ENCODE peak calls at places on chromosomes 5 and 9, in five cellular contexts. R is Calu3, L is mammary epithelial cell, Y is IMR-90, X is mesothelial cell of epicardium. V is an unnamed sample.

GRCh38 chr5:172943283-172943841 is 15.9 kb upstream of the RPL26L1 start:
- DNase-seq in R (no peak), X (peak; percentile 50), L (no peak), Y (peak; percentile 80), V (peak; percentile 92)

GRCh38 chr9:110257097-110257955 is 1.0 kb upstream of the TXN start:
- DNase-seq in L (peak; percentile 58), Y (peak; percentile 24), R (no peak), X (no peak), V (no peak)

GRCh38 chr5:64149268-64149667 is 16.4 kb upstream of the RNF180 start:
- DNase-seq in X (no peak), Y (no peak), L (no peak), R (no peak), V (no peak)

GRCh38 chr5:94057655-94058054 is 316.3 kb upstream of the POU5F2 start:
- DNase-seq in L (no peak), Y (no peak), X (no peak), R (no peak), V (no peak)

GRCh38 chr5:173498871-173499470 is 117.5 kb downstream of the BOD1 start:
- DNase-seq in L (no peak), X (no peak), R (no peak), Y (peak; percentile 23), V (no peak)

GRCh38 chr9:104073770-104074133 is 20.4 kb upstream of the SMC2 start:
- DNase-seq in R (no peak), L (no peak), Y (no peak), X (no peak), V (no peak)

GRCh38 chr5:180173875-180174586 is 35.0 kb downstream of the RASGEF1C start:
- DNase-seq in X (no peak), Y (peak; percentile 90), L (no peak), R (no peak), V (no peak)

GRCh38 chr5:72378636-72379289 is 58.6 kb downstream of the PTCD2 start:
- DNase-seq in R (peak; percentile 35), X (no peak), L (peak; percentile 83), Y (peak; percentile 86), V (peak; percentile 81)

GRCh38 chr5:94707359-94707758 is 88.9 kb downstream of the SLF1 start:
- DNase-seq in L (no peak), Y (peak; percentile 45), X (no peak), R (no peak), V (no peak)

GRCh38 chr9:134962998-134963364 is 45.3 kb upstream of the FCN1 start:
- DNase-seq in Y (no peak), X (no peak), R (no peak), L (no peak), V (no peak)

GRCh38 chr9:99235874-99236627 is 14.0 kb downstream of the SEC61B start:
- DNase-seq in R (no peak), Y (no peak), X (no peak), L (no peak), V (no peak)

GRCh38 chr5:125148706-125149105 is 402.3 kb upstream of the ZNF608 start:
- DNase-seq in R (no peak), Y (peak; percentile 28), X (no peak), L (no peak), V (no peak)

GRCh38 chr5:4295663-4296339 is 700.2 kb downstream of the IRX1 start:
- DNase-seq in Y (no peak), L (peak; percentile 35), R (no peak), X (peak; percentile 64), V (no peak)

GRCh38 chr9:77980622-77981021 is 51.0 kb downstream of the GNAQ start:
- DNase-seq in R (no peak), X (no peak), Y (peak; percentile 81), L (peak; percentile 58), V (peak; percentile 15)

GRCh38 chr9:38682713-38683112 is 37.2 kb downstream of the FAM240B start:
- DNase-seq in X (no peak), Y (peak; percentile 84), R (peak; percentile 1), L (peak; percentile 89), V (peak; percentile 42)

GRCh38 chr9:86185872-86186271 is 73.6 kb downstream of the C9orf153 start:
- DNase-seq in R (no peak), X (no peak), L (peak; percentile 12), Y (peak; percentile 2), V (no peak)

GRCh38 chr9:7354704-7355103 is 444.9 kb downstream of the DMAC1 start:
- DNase-seq in L (no peak), X (no peak), R (no peak), Y (no peak), V (no peak)

GRCh38 chr9:7360513-7360912 is 439.1 kb downstream of the DMAC1 start:
- DNase-seq in R (no peak), Y (no peak), X (no peak), L (no peak), V (no peak)

GRCh38 chr9:7363777-7364477 is 435.7 kb downstream of the DMAC1 start:
- DNase-seq in L (no peak), Y (no peak), X (no peak), R (no peak), V (no peak)

DNA sequence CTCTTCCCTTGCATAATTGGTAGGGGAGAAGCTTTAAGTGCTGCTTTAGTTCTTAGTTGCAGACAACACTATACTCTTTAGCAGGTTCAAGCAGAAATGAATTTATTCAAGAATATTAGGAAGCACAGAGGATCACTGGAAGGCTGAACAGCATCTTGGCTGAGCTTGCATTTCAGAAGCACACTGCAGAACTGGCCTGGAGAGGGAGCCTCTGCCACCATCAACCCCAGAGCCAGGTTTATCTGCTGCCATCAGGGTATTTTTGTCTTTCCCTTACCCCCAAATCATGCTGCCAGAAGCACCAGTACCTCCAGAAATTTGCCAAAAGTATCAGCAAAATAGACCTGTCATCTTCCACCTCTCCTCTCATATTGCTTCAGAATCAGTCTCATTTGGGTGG is 440.7 kb downstream of the DMAC1 start:
- DNase-seq in L (no peak), X (no peak), R (no peak), Y (no peak), V (no peak)
- TF ChIP-seq CTCF in L (no peak), X (no peak), R (no peak), Y (no peak), V (no peak)

DNA sequence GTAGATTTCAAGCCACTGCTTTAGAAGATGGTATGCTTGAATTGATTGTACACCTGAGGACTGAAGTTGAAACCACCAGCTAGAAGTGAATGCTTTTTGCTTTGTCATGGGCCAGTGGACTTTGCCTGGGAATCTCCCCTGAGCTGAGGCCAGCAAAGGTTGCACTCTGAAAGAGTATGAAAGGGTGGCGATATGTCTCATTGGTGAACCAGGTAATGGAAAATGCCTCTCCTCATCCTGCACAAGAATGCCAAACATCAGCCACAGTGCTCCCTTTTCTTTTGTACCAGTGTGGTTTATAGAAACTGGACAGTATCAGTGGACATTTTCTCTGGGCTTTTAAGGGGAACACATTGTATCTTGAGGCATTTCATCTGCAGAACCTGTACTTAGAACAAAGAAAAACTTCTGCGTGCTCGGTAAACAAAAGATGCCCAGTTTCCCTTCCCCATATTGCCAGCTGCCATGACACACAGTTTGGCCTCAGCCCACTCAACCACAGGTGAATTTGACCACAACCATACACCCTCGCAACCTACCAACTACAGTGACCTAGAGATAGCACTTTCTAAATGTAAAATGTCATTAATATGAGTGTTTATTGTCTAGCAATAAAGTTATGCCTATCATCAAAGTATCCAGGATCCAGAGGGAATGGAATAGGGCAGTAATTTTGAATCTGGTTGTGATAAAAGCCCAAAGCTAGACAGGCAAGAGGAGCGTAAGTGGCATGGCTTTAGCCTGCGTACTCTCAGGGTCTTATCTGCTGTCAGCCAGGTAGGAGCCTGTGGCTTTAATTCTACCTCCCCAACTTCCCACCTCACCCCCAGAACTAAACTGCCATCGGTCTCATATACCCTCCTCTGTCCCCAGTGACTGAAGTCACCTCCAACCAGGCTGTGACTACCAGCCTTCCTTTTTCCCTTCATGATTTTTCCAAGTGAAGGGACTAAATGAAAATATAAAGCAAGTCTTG is 79.5 kb upstream of the LHFPL2 start:
- DNase-seq in R (peak; percentile 63), Y (no peak), X (no peak), L (no peak), V (no peak)
- TF ChIP-seq CTCF in R (no peak), Y (no peak), X (no peak), L (no peak), V (no peak)

DNA sequence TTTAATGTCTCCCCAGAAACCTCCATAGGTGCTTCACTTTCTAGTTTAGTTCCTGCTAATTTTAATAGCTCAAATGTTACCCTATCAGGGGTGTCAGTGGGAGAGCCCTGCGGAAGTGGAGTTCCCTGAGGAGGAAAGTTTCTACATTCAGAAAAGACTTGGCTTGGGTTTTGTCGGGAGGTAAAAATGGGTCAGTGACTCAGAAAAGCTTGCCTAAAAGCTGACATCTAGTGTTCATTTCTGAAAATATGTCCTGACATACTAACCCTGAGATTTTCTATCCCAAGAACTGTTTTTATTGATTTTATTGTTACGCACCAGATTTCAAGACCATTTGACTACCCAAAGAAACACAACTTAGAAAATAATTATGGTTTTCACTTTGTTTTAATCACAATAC is 40.9 kb upstream of the GLDC start:
- DNase-seq in Y (peak; percentile 41), L (peak; percentile 26), X (no peak), R (no peak), V (peak; percentile 39)
- TF ChIP-seq CTCF in Y (peak; percentile 35), L (peak; percentile 26), X (no peak), R (no peak), V (peak; percentile 63)

DNA sequence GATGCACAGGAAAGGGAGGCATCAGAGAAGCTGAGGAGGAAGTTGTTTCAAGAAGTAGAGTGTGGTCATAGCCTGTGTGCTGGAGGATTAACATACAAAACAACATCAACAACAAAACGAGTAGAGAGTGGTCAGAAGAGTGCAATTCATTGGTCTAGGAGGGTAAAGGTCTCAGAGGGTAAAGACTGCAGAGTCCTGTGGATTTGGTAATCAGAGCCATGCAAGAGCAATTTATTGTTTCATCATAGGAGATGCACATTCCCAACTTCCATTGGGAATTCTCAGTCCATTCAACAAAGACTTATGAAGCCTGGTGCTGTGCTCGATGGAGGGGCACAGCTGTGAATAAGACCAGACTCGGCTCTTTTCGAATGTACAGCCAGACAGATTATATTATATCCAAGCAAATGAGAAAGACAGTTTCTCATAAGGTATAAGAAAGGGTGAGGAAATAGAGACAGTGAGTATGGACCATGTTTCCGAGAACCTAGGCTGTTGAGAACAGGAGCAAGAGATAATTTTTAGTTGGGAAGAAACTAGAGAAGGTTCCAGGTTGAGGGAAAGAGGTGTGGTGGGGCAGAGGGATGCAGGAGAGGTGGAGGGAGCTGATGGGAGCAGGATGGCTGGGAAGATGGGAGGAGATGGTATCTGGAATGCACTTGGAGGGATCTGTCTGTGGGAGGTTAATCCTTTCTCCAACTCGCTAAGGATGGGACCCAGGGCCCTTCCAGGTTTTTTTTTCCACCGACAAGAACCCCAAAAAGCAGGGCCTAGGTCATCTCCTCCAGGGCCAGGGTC is 7.9 kb upstream of the MYORG start:
- DNase-seq in X (no peak), L (no peak), R (no peak), Y (no peak), V (no peak)
- TF ChIP-seq CTCF in X (no peak), L (no peak), R (no peak), Y (no peak), V (no peak)

DNA sequence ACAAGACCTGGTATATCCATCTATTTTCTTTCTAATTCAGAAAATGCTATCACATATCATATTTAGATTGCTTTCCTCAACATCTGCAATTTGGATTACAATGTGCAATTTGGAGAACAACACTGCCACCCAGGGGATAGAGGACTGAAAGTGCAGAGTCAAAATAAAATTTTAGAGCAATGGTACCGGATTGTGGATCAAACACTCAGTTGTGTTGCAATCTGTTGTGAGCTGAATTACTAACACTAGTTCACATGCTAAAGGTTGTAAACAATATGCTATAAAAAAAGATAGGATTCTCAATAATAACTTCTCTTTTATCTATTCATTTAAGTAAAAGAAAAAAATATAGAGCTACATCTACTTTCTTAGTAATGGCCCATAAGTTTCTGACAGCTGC is 11.9 kb upstream of the SRFBP1 start:
- DNase-seq in X (no peak), R (peak; percentile 74), Y (peak; percentile 60), L (peak; percentile 30), V (peak; percentile 57)
- TF ChIP-seq CTCF in X (peak; percentile 53), R (peak; percentile 47), Y (peak; percentile 77), L (peak; percentile 65), V (peak; percentile 82)

GRCh38 chr5:141883948-141884318 is 5.7 kb upstream of the PCDH1 start:
- DNase-seq in X (no peak), L (no peak), R (no peak), Y (no peak), V (no peak)

GRCh38 chr5:141889282-141889871 is 11.2 kb upstream of the PCDH1 start:
- DNase-seq in Y (no peak), X (peak; percentile 13), R (no peak), L (no peak), V (no peak)
- TF ChIP-seq CTCF in Y (peak; percentile 44), X (no peak), R (no peak), L (peak; percentile 33), V (peak; percentile 69)

V was measured in HFFc6.